ENCODE peak calls at places on chromosomes 7 and 10, in nine cellular contexts. One of them, this sample, is unnamed.

GRCh38 chr7:98981701-98982100 is 103.4 kb downstream of the TRRAP start:
- DNase-seq in progenitor cell of endocrine pancreas: no peak
- DNase-seq in amygdala: no peak
- DNase-seq in NCI-H446 treated with DMSO at 0.1 percent for 48 hours: no peak
- DNase-seq in CD4-positive, alpha-beta memory T cell: no peak
- DNase-seq in adrenal gland: no peak
- DNase-seq in AG09319: no peak
- DNase-seq in GM18507: no peak
- DNase-seq in CD4-positive, alpha-beta T cell: no peak
- DNase-seq in this sample: no peak

GRCh38 chr10:7563368-7563767 is 103.4 kb downstream of the ITIH5 start:
- DNase-seq in progenitor cell of endocrine pancreas: no peak
- DNase-seq in amygdala: no peak
- DNase-seq in NCI-H446 treated with DMSO at 0.1 percent for 48 hours: no peak
- DNase-seq in CD4-positive, alpha-beta memory T cell: no peak
- DNase-seq in adrenal gland: peak
- DNase-seq in AG09319: peak
- DNase-seq in GM18507: no peak
- DNase-seq in CD4-positive, alpha-beta T cell: no peak
- DNase-seq in this sample: no peak

GRCh38 chr10:49222170-49222569 is 34.0 kb upstream of the TMEM273 start:
- DNase-seq in progenitor cell of endocrine pancreas: no peak
- DNase-seq in amygdala: no peak
- DNase-seq in NCI-H446 treated with DMSO at 0.1 percent for 48 hours: no peak
- DNase-seq in CD4-positive, alpha-beta memory T cell: no peak
- DNase-seq in adrenal gland: no peak
- DNase-seq in AG09319: no peak
- DNase-seq in GM18507: no peak
- DNase-seq in CD4-positive, alpha-beta T cell: no peak
- DNase-seq in this sample: peak

GRCh38 chr10:76911184-76911583 is 726.4 kb downstream of the KCNMA1 start:
- DNase-seq in progenitor cell of endocrine pancreas: no peak
- DNase-seq in amygdala: no peak
- DNase-seq in NCI-H446 treated with DMSO at 0.1 percent for 48 hours: peak
- DNase-seq in CD4-positive, alpha-beta memory T cell: no peak
- DNase-seq in adrenal gland: no peak
- DNase-seq in AG09319: no peak
- DNase-seq in GM18507: no peak
- DNase-seq in CD4-positive, alpha-beta T cell: no peak
- DNase-seq in this sample: no peak

GRCh38 chr7:46569117-46569433 is 648.0 kb upstream of the IGFBP3 start:
- DNase-seq in progenitor cell of endocrine pancreas: no peak
- DNase-seq in amygdala: no peak
- DNase-seq in NCI-H446 treated with DMSO at 0.1 percent for 48 hours: no peak
- DNase-seq in CD4-positive, alpha-beta memory T cell: no peak
- DNase-seq in adrenal gland: no peak
- DNase-seq in AG09319: no peak
- DNase-seq in GM18507: no peak
- DNase-seq in CD4-positive, alpha-beta T cell: no peak
- DNase-seq in this sample: no peak

GRCh38 chr10:14583252-14583651 is 191.4 kb downstream of the FAM107B start:
- DNase-seq in progenitor cell of endocrine pancreas: no peak
- DNase-seq in amygdala: no peak
- DNase-seq in NCI-H446 treated with DMSO at 0.1 percent for 48 hours: no peak
- DNase-seq in CD4-positive, alpha-beta memory T cell: peak
- DNase-seq in adrenal gland: no peak
- DNase-seq in AG09319: no peak
- DNase-seq in GM18507: no peak
- DNase-seq in CD4-positive, alpha-beta T cell: peak
- DNase-seq in this sample: no peak

GRCh38 chr7:155971180-155971770 is 159.0 kb upstream of the SHH start:
- DNase-seq in progenitor cell of endocrine pancreas: no peak
- DNase-seq in amygdala: no peak
- DNase-seq in NCI-H446 treated with DMSO at 0.1 percent for 48 hours: no peak
- DNase-seq in CD4-positive, alpha-beta memory T cell: no peak
- DNase-seq in adrenal gland: no peak
- DNase-seq in AG09319: no peak
- DNase-seq in GM18507: no peak
- DNase-seq in CD4-positive, alpha-beta T cell: no peak
- DNase-seq in this sample: no peak

GRCh38 chr7:46089281-46089680 is 168.2 kb upstream of the IGFBP3 start:
- DNase-seq in progenitor cell of endocrine pancreas: no peak
- DNase-seq in amygdala: no peak
- DNase-seq in NCI-H446 treated with DMSO at 0.1 percent for 48 hours: no peak
- DNase-seq in CD4-positive, alpha-beta memory T cell: no peak
- DNase-seq in adrenal gland: no peak
- DNase-seq in AG09319: no peak
- DNase-seq in GM18507: no peak
- DNase-seq in CD4-positive, alpha-beta T cell: no peak
- DNase-seq in this sample: no peak

GRCh38 chr10:71899665-71900412 is 48.8 kb upstream of the PSAP start:
- DNase-seq in progenitor cell of endocrine pancreas: no peak
- DNase-seq in amygdala: no peak
- DNase-seq in NCI-H446 treated with DMSO at 0.1 percent for 48 hours: no peak
- DNase-seq in CD4-positive, alpha-beta memory T cell: no peak
- DNase-seq in adrenal gland: no peak
- DNase-seq in AG09319: no peak
- DNase-seq in GM18507: no peak
- DNase-seq in CD4-positive, alpha-beta T cell: no peak
- DNase-seq in this sample: no peak

GRCh38 chr7:124322561-124322960 is 289.7 kb upstream of the TMEM229A start:
- DNase-seq in progenitor cell of endocrine pancreas: no peak
- DNase-seq in amygdala: no peak
- DNase-seq in NCI-H446 treated with DMSO at 0.1 percent for 48 hours: no peak
- DNase-seq in CD4-positive, alpha-beta memory T cell: no peak
- DNase-seq in adrenal gland: no peak
- DNase-seq in AG09319: no peak
- DNase-seq in GM18507: no peak
- DNase-seq in CD4-positive, alpha-beta T cell: no peak
- DNase-seq in this sample: no peak

GRCh38 chr10:60907972-60908371 is 36.0 kb downstream of the RHOBTB1 start:
- DNase-seq in progenitor cell of endocrine pancreas: no peak
- DNase-seq in amygdala: no peak
- DNase-seq in NCI-H446 treated with DMSO at 0.1 percent for 48 hours: no peak
- DNase-seq in CD4-positive, alpha-beta memory T cell: no peak
- DNase-seq in adrenal gland: no peak
- DNase-seq in AG09319: no peak
- DNase-seq in GM18507: no peak
- DNase-seq in CD4-positive, alpha-beta T cell: no peak
- DNase-seq in this sample: no peak

GRCh38 chr10:78255796-78256638 is 222.4 kb downstream of the RPS24 start:
- DNase-seq in progenitor cell of endocrine pancreas: no peak
- DNase-seq in amygdala: no peak
- DNase-seq in NCI-H446 treated with DMSO at 0.1 percent for 48 hours: no peak
- DNase-seq in CD4-positive, alpha-beta memory T cell: no peak
- DNase-seq in adrenal gland: peak
- DNase-seq in AG09319: peak
- DNase-seq in GM18507: no peak
- DNase-seq in CD4-positive, alpha-beta T cell: no peak
- DNase-seq in this sample: peak

GRCh38 chr7:151366872-151367207 is 25.2 kb downstream of the NUB1 start:
- DNase-seq in progenitor cell of endocrine pancreas: no peak
- DNase-seq in amygdala: no peak
- DNase-seq in NCI-H446 treated with DMSO at 0.1 percent for 48 hours: no peak
- DNase-seq in CD4-positive, alpha-beta memory T cell: no peak
- DNase-seq in adrenal gland: no peak
- DNase-seq in AG09319: peak
- DNase-seq in GM18507: no peak
- DNase-seq in CD4-positive, alpha-beta T cell: no peak
- DNase-seq in this sample: no peak

GRCh38 chr10:57694956-57695605 is 572.6 kb downstream of the IPMK start:
- DNase-seq in progenitor cell of endocrine pancreas: no peak
- DNase-seq in amygdala: no peak
- DNase-seq in NCI-H446 treated with DMSO at 0.1 percent for 48 hours: no peak
- DNase-seq in CD4-positive, alpha-beta memory T cell: no peak
- DNase-seq in adrenal gland: no peak
- DNase-seq in AG09319: no peak
- DNase-seq in GM18507: no peak
- DNase-seq in CD4-positive, alpha-beta T cell: no peak
- DNase-seq in this sample: no peak